ENCODE peak calls at places on chromosomes 6 and 20, in four cellular contexts. One of them, this sample, is unnamed. For H3K4me1, the result is how much of the 10 kb centered on the place peaks cover.

GRCh38 chr6:112881828-112882227 is 534.7 kb downstream of the RFPL4B start:
- DNase-seq in hepatocyte: no peak
- DNase-seq in heart right ventricle: no peak
- DNase-seq in vagina: no peak
- DNase-seq in this sample: no peak

GRCh38 chr20:34293589-34293988 is 9.6 kb downstream of the AHCY start:
- DNase-seq in heart right ventricle: no peak
- DNase-seq in hepatocyte: no peak
- DNase-seq in vagina: no peak
- DNase-seq in this sample: no peak

GRCh38 chr20:59824711-59825562 is 108.5 kb downstream of the SYCP2 start:
- DNase-seq in hepatocyte: no peak
- DNase-seq in vagina: peak
- DNase-seq in heart right ventricle: no peak
- DNase-seq in this sample: no peak

GRCh38 chr6:126657556-126658129 is 317.7 kb downstream of the CENPW start:
- DNase-seq in heart right ventricle: no peak
- DNase-seq in vagina: no peak
- DNase-seq in hepatocyte: peak
- DNase-seq in this sample: no peak

GRCh38 chr20:15627089-15627488 is 946.2 kb downstream of the KIF16B start:
- DNase-seq in heart right ventricle: no peak
- DNase-seq in vagina: no peak
- DNase-seq in hepatocyte: no peak
- DNase-seq in this sample: no peak

GRCh38 chr6:16064687-16065086 is 64.2 kb upstream of the MYLIP start:
- DNase-seq in hepatocyte: no peak
- DNase-seq in heart right ventricle: no peak
- DNase-seq in vagina: no peak
- DNase-seq in this sample: no peak

GRCh38 chr20:38926934-38927616 is 858 bp downstream of the FAM83D start:
- DNase-seq in hepatocyte: no peak
- DNase-seq in heart right ventricle: no peak
- DNase-seq in vagina: no peak
- DNase-seq in this sample: no peak

GRCh38 chr6:15429146-15430110 is 183.6 kb downstream of the JARID2 start:
- DNase-seq in heart right ventricle: no peak
- DNase-seq in vagina: no peak
- DNase-seq in hepatocyte: no peak
- DNase-seq in this sample: peak

GRCh38 chr6:120894077-120894476 is 440.2 kb downstream of the TBC1D32 start:
- DNase-seq in hepatocyte: no peak
- DNase-seq in heart right ventricle: no peak
- DNase-seq in vagina: no peak
- DNase-seq in this sample: no peak

GRCh38 chr20:11124849-11125505 is 451.2 kb upstream of the JAG1 start:
- DNase-seq in vagina: no peak
- DNase-seq in hepatocyte: no peak
- DNase-seq in heart right ventricle: no peak
- DNase-seq in this sample: no peak

DNA sequence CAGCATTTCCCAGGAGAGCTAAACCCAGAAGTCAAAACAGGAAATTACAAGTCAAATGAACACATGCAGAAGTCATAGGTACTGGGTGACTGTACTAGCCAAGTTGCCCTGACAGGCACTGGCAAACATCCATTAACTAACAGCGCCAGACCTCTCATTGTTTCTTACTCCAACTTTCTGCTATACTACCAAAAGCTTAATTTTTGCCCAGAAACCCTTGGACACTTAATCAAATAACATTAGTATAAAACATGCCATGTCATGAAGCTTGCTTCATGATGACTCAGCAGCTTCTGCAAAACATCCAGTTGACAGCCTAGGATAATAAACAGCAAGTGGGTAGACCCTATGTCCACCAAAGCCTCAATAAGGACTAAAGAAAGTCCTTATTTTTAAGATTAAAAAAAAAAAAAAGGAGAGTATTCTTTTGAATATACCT is 3.5 kb downstream of the NUP153 start:
- DNase-seq in hepatocyte: peak
- DNase-seq in heart right ventricle: peak
- DNase-seq in vagina: no peak
- DNase-seq in this sample: peak
- H3K4me1 ChIP-seq in hepatocyte: under half
- H3K4me1 ChIP-seq in heart right ventricle: under half
- H3K4me1 ChIP-seq in vagina: half or more
- H3K4me1 ChIP-seq in this sample: under half

GRCh38 chr6:91352285-91352684 is 765.4 kb upstream of the MAP3K7 start:
- DNase-seq in hepatocyte: no peak
- DNase-seq in heart right ventricle: no peak
- DNase-seq in vagina: no peak
- DNase-seq in this sample: no peak

DNA sequence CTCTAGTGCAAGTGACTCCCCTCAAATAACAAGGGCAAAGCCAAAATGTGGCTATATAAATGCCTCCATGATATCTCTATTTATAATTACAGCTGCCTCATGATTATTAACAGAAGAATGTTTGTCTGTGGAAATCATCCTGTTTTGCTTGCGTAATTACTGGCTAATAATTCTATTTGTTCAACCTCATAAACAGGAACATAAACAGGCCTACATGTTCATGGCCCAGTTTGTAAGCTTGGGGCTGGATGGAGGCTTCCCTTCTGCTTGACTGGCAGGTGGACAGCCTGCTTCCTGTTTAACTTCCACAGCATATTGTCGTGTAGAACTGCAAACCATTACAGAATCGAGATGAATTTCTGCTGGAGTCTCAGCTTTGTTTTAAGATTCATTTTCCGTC is 766.0 kb upstream of the MAP3K7 start:
- DNase-seq in vagina: no peak
- DNase-seq in heart right ventricle: no peak
- DNase-seq in hepatocyte: peak
- DNase-seq in this sample: no peak
- H3K4me1 ChIP-seq in vagina: under half
- H3K4me1 ChIP-seq in heart right ventricle: under half
- H3K4me1 ChIP-seq in hepatocyte: under half
- H3K4me1 ChIP-seq in this sample: under half

DNA sequence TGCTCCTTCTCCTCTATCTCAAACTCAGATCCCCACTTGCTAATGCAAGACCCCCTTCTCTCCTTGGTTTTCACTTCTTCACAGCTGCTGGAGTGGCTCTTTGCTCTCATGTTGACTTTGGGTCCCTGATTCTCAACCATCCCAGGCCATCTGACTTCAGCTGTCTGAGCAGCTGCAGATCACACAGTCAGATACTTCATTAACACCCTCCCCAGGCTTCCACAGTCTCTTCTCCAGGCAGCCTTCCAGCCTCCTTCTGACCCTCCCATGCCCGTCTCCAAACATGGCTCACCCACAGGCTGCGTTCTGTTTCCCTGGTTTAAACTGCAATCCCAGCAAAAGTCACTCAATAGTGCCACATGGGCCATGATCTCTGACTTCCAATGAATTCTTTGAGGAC is 65.4 kb downstream of the HIVEP2 start:
- DNase-seq in hepatocyte: no peak
- DNase-seq in heart right ventricle: no peak
- DNase-seq in vagina: no peak
- DNase-seq in this sample: no peak
- H3K4me1 ChIP-seq in hepatocyte: under half
- H3K4me1 ChIP-seq in heart right ventricle: under half
- H3K4me1 ChIP-seq in vagina: under half
- H3K4me1 ChIP-seq in this sample: under half

DNA sequence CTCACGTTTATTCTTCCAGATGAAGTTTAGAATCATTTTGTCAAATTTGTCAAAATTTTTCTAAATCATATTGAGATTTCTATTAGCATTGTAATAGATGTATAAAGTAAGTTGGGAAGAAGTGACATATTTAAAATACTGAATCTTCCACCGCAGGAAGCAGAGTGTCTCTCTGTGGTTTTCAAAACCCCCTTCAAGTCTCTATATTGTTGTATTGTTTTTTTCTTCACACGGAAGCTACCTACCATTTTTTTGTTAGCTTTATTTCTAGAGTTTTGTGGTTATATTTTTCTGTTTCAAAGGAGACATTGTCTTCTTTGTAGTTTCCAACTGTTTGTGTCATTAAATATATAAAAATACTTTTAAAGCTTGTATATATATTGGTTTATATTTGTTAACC is 188.6 kb downstream of the ZDHHC14 start:
- DNase-seq in vagina: no peak
- DNase-seq in hepatocyte: no peak
- DNase-seq in heart right ventricle: no peak
- DNase-seq in this sample: no peak
- H3K4me1 ChIP-seq in vagina: under half
- H3K4me1 ChIP-seq in hepatocyte: under half
- H3K4me1 ChIP-seq in heart right ventricle: under half
- H3K4me1 ChIP-seq in this sample: under half

DNA sequence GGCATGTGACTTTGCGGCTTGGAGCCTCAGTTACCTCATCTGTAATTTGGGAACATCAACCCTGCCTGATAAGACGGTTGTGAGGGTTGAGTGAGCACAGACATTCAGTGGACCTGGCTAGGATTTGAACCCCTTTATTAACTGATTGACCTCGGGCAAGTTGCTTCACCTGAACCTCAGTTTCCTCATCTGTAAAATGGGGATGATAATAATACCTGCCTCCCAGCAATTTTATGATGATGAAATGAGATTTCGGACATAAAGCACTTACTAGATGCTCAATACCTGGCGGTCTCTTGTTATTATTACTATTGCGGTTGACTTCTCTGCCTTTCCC is 51.5 kb downstream of the CEBPB start:
- DNase-seq in heart right ventricle: no peak
- DNase-seq in hepatocyte: no peak
- DNase-seq in vagina: no peak
- DNase-seq in this sample: no peak
- H3K4me1 ChIP-seq in heart right ventricle: under half
- H3K4me1 ChIP-seq in hepatocyte: under half
- H3K4me1 ChIP-seq in vagina: under half
- H3K4me1 ChIP-seq in this sample: under half

GRCh38 chr6:36596359-36596758 is 2.2 kb downstream of the SRSF3 start:
- DNase-seq in hepatocyte: no peak
- DNase-seq in heart right ventricle: no peak
- DNase-seq in vagina: no peak
- DNase-seq in this sample: peak
- H3K4me1 ChIP-seq in hepatocyte: under half
- H3K4me1 ChIP-seq in heart right ventricle: under half
- H3K4me1 ChIP-seq in vagina: half or more
- H3K4me1 ChIP-seq in this sample: under half